ENCODE peak calls at places on chromosomes 5 and 9, in four cellular contexts. One of them, this sample, is unnamed. For H3K36me3, the result is how much of the 10 kb centered on the place peaks cover.

GRCh38 chr9:120741701-120742100 is 27.4 kb upstream of the MEGF9 start:
- DNase-seq in endothelial cell of umbilical vein: peak
- DNase-seq in transverse colon: no peak
- DNase-seq in spleen: no peak
- DNase-seq in this sample: no peak

GRCh38 chr9:81578606-81579005 is 110.7 kb downstream of the TLE1 start:
- DNase-seq in spleen: no peak
- DNase-seq in transverse colon: no peak
- DNase-seq in endothelial cell of umbilical vein: no peak
- DNase-seq in this sample: no peak

GRCh38 chr5:97131139-97131710 is 11.2 kb downstream of the LIX1 start:
- DNase-seq in endothelial cell of umbilical vein: no peak
- DNase-seq in spleen: no peak
- DNase-seq in transverse colon: no peak
- DNase-seq in this sample: no peak

GRCh38 chr9:22165144-22165543 is 156.0 kb upstream of the CDKN2B start:
- DNase-seq in spleen: no peak
- DNase-seq in endothelial cell of umbilical vein: no peak
- DNase-seq in transverse colon: no peak
- DNase-seq in this sample: no peak

GRCh38 chr5:112228672-112229071 is 190.4 kb downstream of the EPB41L4A start:
- DNase-seq in endothelial cell of umbilical vein: peak
- DNase-seq in transverse colon: peak
- DNase-seq in spleen: no peak
- DNase-seq in this sample: peak

GRCh38 chr5:68093455-68094159 is 121.9 kb upstream of the PIK3R1 start:
- DNase-seq in spleen: no peak
- DNase-seq in endothelial cell of umbilical vein: no peak
- DNase-seq in transverse colon: no peak
- DNase-seq in this sample: no peak

GRCh38 chr5:95858023-95858461 is 35.5 kb upstream of the GLRX start:
- DNase-seq in endothelial cell of umbilical vein: peak
- DNase-seq in transverse colon: no peak
- DNase-seq in spleen: no peak
- DNase-seq in this sample: no peak

GRCh38 chr5:165996484-165996883 is 2295.0 kb upstream of the WWC1 start:
- DNase-seq in transverse colon: no peak
- DNase-seq in endothelial cell of umbilical vein: no peak
- DNase-seq in spleen: no peak
- DNase-seq in this sample: no peak

GRCh38 chr5:155839251-155840037 is 487.5 kb upstream of the SGCD start:
- DNase-seq in spleen: no peak
- DNase-seq in endothelial cell of umbilical vein: no peak
- DNase-seq in transverse colon: no peak
- DNase-seq in this sample: no peak

GRCh38 chr9:96655198-96655851 is at the start of gene PRXL2C:
- DNase-seq in transverse colon: peak
- DNase-seq in spleen: peak
- DNase-seq in endothelial cell of umbilical vein: peak
- DNase-seq in this sample: peak

GRCh38 chr5:154157483-154158378 is 32.8 kb upstream of the GALNT10 start:
- DNase-seq in endothelial cell of umbilical vein: no peak
- DNase-seq in transverse colon: no peak
- DNase-seq in spleen: no peak
- DNase-seq in this sample: no peak
- TF ChIP-seq POLR2AphosphoS5 in endothelial cell of umbilical vein: no peak
- TF ChIP-seq POLR2AphosphoS5 in transverse colon: no peak
- TF ChIP-seq POLR2AphosphoS5 in spleen: no peak
- TF ChIP-seq POLR2AphosphoS5 in this sample: no peak

DNA sequence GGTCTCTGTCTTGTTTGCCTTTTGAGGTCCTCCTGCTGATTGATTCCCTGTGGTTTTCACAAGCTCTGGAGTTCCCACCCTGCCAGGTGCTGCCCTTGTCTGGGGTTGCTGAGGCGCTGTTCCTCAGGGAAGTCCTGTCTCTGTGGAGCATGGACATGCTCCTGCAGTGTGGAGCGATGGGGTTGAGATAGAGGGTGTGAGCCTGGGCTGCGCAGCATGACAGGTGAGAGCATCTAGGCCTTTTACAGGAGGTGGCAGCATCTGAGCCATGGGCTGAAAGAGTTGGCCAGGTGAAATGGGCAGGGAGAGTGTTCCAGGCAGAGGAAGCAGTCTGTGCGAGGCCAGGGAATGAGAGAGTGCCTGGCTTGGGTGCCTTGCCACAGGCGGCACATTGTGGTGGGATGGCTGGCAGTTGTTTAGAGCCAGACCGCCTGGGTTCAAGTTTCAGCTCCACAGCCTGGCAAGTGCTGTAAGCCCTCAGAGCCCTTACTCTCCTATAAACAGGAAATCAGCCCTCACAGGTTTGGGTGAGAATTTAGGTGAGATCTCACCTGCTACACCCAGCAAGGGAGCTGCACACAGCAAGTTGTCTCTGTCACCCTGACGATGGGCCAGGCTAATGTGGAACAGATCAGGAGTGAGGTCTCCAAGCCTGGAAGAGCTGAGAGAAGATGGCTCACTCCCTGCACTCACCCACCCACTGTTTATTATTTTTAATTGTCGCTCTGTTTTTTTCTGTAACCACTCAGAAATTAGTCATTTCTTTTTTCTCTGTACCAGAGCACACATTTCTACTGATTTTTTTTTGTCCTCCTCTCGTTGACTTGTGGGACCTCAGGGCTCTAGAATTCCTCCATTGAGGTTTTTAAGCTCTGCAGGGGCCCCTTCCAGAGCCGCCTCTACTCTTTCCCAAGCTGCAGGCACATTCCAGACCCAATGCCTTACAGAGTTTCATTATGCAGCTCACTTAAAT is 19.6 kb downstream of the TCOF1 start:
- DNase-seq in transverse colon: no peak
- DNase-seq in endothelial cell of umbilical vein: no peak
- DNase-seq in spleen: no peak
- DNase-seq in this sample: no peak
- H3K36me3 ChIP-seq in transverse colon: half or more
- H3K36me3 ChIP-seq in endothelial cell of umbilical vein: under half
- H3K36me3 ChIP-seq in spleen: half or more
- H3K36me3 ChIP-seq in this sample: under half

DNA sequence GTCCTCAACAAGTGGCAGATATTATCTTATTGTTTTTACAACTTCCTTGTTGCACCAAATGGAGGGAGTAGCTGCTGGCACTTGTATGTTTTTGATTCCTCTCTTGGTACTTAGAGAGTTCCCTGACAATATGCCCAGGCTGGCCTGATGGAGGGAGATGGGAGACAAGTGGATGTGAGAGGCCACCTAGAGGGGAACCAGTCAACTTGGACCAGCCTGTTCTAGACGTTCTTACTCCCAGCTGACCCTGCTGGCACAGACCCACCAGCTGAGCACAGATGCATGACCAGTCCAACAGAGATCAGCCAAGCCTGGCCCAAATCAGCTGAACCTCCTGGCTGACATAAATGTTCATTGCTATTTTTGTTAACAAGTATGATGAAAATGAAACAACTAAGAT is 60.9 kb upstream of the GDNF start:
- DNase-seq in endothelial cell of umbilical vein: peak
- DNase-seq in transverse colon: peak
- DNase-seq in spleen: no peak
- DNase-seq in this sample: no peak
- TF ChIP-seq CTCF in endothelial cell of umbilical vein: peak
- TF ChIP-seq CTCF in transverse colon: no peak
- TF ChIP-seq CTCF in spleen: no peak
- TF ChIP-seq CTCF in this sample: no peak

DNA sequence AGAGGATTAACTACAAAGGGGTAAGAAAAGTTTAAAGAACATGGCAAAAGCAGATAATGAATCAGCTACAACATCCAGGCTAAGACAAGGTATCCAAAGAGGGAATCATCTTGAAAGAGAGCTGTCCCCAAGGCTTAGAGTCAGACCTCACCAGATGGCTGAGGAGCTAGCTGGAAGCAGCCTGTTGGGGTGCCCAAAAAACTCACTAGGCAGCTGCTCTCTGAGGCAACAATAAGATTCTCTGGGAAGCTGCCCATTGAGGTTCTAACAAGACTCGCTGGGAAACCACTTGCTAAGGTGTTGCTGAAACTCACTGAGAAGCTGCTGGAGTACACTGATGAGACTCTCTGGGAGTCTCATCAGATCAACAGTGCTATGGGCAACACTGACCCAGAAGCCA is 185.2 kb downstream of the CETN3 start:
- DNase-seq in spleen: no peak
- DNase-seq in endothelial cell of umbilical vein: no peak
- DNase-seq in transverse colon: no peak
- DNase-seq in this sample: no peak
- TF ChIP-seq POLR2AphosphoS5 in spleen: no peak
- TF ChIP-seq POLR2AphosphoS5 in endothelial cell of umbilical vein: no peak
- TF ChIP-seq POLR2AphosphoS5 in transverse colon: no peak
- TF ChIP-seq POLR2AphosphoS5 in this sample: no peak

GRCh38 chr9:281753-282645 is 67.3 kb downstream of the DOCK8 start:
- DNase-seq in endothelial cell of umbilical vein: no peak
- DNase-seq in spleen: no peak
- DNase-seq in transverse colon: no peak
- DNase-seq in this sample: no peak
- H3K36me3 ChIP-seq in endothelial cell of umbilical vein: under half
- H3K36me3 ChIP-seq in spleen: under half
- H3K36me3 ChIP-seq in transverse colon: under half
- H3K36me3 ChIP-seq in this sample: under half

GRCh38 chr9:131046093-131046380 is 37.1 kb downstream of the LAMC3 start:
- DNase-seq in spleen: no peak
- DNase-seq in endothelial cell of umbilical vein: no peak
- DNase-seq in transverse colon: no peak
- DNase-seq in this sample: no peak

GRCh38 chr9:131045300-131046092 is 36.5 kb downstream of the LAMC3 start:
- DNase-seq in endothelial cell of umbilical vein: peak
- DNase-seq in transverse colon: no peak
- DNase-seq in spleen: no peak
- DNase-seq in this sample: no peak

GRCh38 chr9:131048820-131049219 is 39.8 kb downstream of the LAMC3 start:
- DNase-seq in spleen: no peak
- DNase-seq in endothelial cell of umbilical vein: no peak
- DNase-seq in transverse colon: no peak
- DNase-seq in this sample: no peak

GRCh38 chr9:131048332-131048731 is 39.4 kb downstream of the LAMC3 start:
- DNase-seq in spleen: no peak
- DNase-seq in transverse colon: no peak
- DNase-seq in endothelial cell of umbilical vein: no peak
- DNase-seq in this sample: no peak

DNA sequence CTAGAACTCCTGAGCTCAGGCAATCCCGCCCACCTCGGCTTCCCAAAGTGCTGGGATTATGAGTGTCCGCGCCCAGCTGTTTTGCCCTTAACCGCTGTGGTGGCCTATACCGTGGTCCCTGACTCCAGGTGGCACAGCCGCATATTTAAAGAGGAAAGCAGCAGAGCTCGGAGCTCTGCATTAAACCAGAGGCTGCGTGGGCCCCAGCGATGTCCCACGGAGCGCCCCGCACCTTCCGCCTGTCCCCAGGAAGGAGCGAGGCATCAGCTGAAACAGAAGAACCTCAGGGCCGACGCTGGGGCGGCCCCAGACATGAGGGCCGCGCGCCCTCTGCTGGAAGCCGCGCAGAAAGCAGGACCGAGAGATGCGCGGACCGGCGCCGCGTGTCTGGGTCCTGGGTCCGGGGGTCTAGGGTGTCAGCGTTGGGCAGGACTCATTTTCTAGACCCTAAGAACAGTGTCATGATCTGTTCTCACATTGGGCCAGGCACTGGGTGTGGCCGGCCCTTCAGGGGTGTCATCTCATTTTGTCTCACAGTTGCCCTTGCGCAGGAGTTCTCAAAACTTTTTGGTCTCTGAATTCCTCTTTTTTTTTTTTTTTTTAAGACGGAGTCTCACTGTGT is 37.7 kb downstream of the LAMC3 start:
- DNase-seq in transverse colon: peak
- DNase-seq in spleen: peak
- DNase-seq in endothelial cell of umbilical vein: peak
- DNase-seq in this sample: peak
- TF ChIP-seq CTCF in transverse colon: peak
- TF ChIP-seq CTCF in spleen: peak
- TF ChIP-seq CTCF in endothelial cell of umbilical vein: peak
- TF ChIP-seq CTCF in this sample: peak

GRCh38 chr5:31186672-31187267 is 6.7 kb upstream of the CDH6 start:
- DNase-seq in endothelial cell of umbilical vein: peak
- DNase-seq in transverse colon: no peak
- DNase-seq in spleen: no peak
- DNase-seq in this sample: no peak

GRCh38 chr5:31187591-31187990 is 5.9 kb upstream of the CDH6 start:
- DNase-seq in transverse colon: no peak
- DNase-seq in endothelial cell of umbilical vein: no peak
- DNase-seq in spleen: no peak
- DNase-seq in this sample: no peak

GRCh38 chr5:31181376-31181987 is 12.0 kb upstream of the CDH6 start:
- DNase-seq in endothelial cell of umbilical vein: no peak
- DNase-seq in spleen: no peak
- DNase-seq in transverse colon: no peak
- DNase-seq in this sample: no peak

GRCh38 chr5:31182146-31182545 is 11.3 kb upstream of the CDH6 start:
- DNase-seq in spleen: no peak
- DNase-seq in transverse colon: no peak
- DNase-seq in endothelial cell of umbilical vein: no peak
- DNase-seq in this sample: no peak

GRCh38 chr5:31185951-31186350 is 7.5 kb upstream of the CDH6 start:
- DNase-seq in transverse colon: no peak
- DNase-seq in endothelial cell of umbilical vein: no peak
- DNase-seq in spleen: no peak
- DNase-seq in this sample: no peak
- TF ChIP-seq POLR2AphosphoS5 in transverse colon: no peak
- TF ChIP-seq POLR2AphosphoS5 in endothelial cell of umbilical vein: no peak
- TF ChIP-seq POLR2AphosphoS5 in spleen: no peak
- TF ChIP-seq POLR2AphosphoS5 in this sample: no peak

DNA sequence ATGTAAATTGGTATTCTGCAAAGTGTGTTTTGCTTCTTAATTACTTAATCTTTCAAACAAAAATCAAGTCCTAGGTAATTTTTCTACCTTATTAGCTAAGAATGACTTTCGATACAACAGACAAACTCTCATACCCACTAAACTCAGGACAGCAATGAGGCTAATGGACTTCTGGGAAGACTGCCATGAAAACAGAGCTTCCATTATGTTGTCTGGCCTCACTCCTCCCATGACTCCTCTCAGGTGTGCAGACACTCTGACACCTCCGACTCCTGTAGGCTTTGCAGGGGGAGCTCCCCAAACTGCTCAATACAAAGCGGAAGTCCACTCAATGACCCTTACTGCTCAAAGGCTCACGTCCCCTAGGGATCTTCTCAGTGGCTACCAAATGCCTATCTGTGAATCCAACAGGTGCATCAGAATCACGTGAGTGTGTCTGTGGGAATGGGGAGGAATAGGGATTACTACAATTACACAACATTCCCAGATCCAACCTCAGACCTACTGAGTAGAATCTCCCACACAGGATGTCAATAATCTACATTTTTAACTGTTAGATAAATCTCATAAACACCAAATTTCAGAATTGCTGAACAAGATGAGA is 289.9 kb downstream of the RAB3C start:
- DNase-seq in spleen: no peak
- DNase-seq in endothelial cell of umbilical vein: no peak
- DNase-seq in transverse colon: no peak
- DNase-seq in this sample: no peak
- H3K36me3 ChIP-seq in spleen: under half
- H3K36me3 ChIP-seq in endothelial cell of umbilical vein: under half
- H3K36me3 ChIP-seq in transverse colon: under half
- H3K36me3 ChIP-seq in this sample: under half